ENCODE peak calls at places on chromosome 19, in eight cellular contexts. T, F, S, Z, U, X, P and K are unnamed samples.

GRCh38 chr19:19132912-19133311 is 5.4 kb downstream of the TMEM161A start:
- DNase-seq in T (no peak), F (no peak), S (no peak), Z (no peak), U (no peak), X (no peak), P (no peak), K (no peak)

GRCh38 chr19:44757057-44757734 is 8.7 kb downstream of the BCL3 start:
- DNase-seq in T (no peak), F (no peak), S (no peak), Z (no peak), U (peak; percentile 78), X (no peak), P (peak; percentile 78), K (no peak)

GRCh38 chr19:1474765-1475351 is 4.2 kb downstream of the C19orf25 start:
- DNase-seq in T (no peak), F (no peak), S (no peak), Z (no peak), U (no peak), X (no peak), P (no peak), K (no peak)

GRCh38 chr19:13173129-13173737 is 23.0 kb downstream of the IER2 start:
- DNase-seq in T (no peak), F (no peak), S (no peak), Z (no peak), U (no peak), X (no peak), P (no peak), K (no peak)

GRCh38 chr19:58044391-58044790 is 10.6 kb downstream of the ZSCAN1 start:
- DNase-seq in T (no peak), F (no peak), S (no peak), Z (no peak), U (no peak), X (no peak), P (no peak), K (no peak)

GRCh38 chr19:44625531-44626066 is 12.2 kb downstream of the IGSF23 start:
- DNase-seq in T (no peak), F (no peak), S (no peak), Z (no peak), U (no peak), X (no peak), P (no peak), K (no peak)

GRCh38 chr19:23415561-23416191 is 20.4 kb upstream of the ZNF91 start:
- DNase-seq in T (no peak), F (no peak), S (no peak), Z (peak; percentile 52), U (no peak), X (no peak), P (peak; percentile 20), K (no peak)

GRCh38 chr19:38204096-38204495 is 19.9 kb downstream of the DPF1 start:
- DNase-seq in T (no peak), F (no peak), S (no peak), Z (peak; percentile 93), U (no peak), X (no peak), P (peak; percentile 43), K (no peak)

GRCh38 chr19:47414469-47414868 is 4.9 kb downstream of the MEIS3 start:
- DNase-seq in T (no peak), F (no peak), S (no peak), Z (no peak), U (no peak), X (no peak), P (no peak), K (no peak)

GRCh38 chr19:33698576-33699435 is 77.1 kb downstream of the CHST8 start:
- DNase-seq in T (no peak), F (no peak), S (no peak), Z (no peak), U (no peak), X (no peak), P (no peak), K (no peak)

GRCh38 chr19:19259741-19260140 is 13.4 kb downstream of the TM6SF2 start:
- DNase-seq in T (no peak), F (peak; percentile 22), S (no peak), Z (no peak), U (no peak), X (no peak), P (no peak), K (no peak)

GRCh38 chr19:28595722-28596121 is 617.2 kb downstream of the UQCRFS1 start:
- DNase-seq in T (no peak), F (no peak), S (no peak), Z (no peak), U (no peak), X (no peak), P (no peak), K (no peak)

GRCh38 chr19:13036366-13036976 is 41.2 kb downstream of the NFIX start:
- DNase-seq in T (peak; percentile 80), F (no peak), S (no peak), Z (peak; percentile 49), U (no peak), X (no peak), P (peak; percentile 65), K (no peak)

GRCh38 chr19:418761-419632 is 10.1 kb upstream of the C2CD4C start:
- DNase-seq in T (no peak), F (no peak), S (no peak), Z (no peak), U (no peak), X (no peak), P (no peak), K (no peak)

GRCh38 chr19:18418034-18418724 is 1.0 kb upstream of the SSBP4 start:
- DNase-seq in T (no peak), F (no peak), S (no peak), Z (no peak), U (peak; percentile 72), X (no peak), P (peak; percentile 44), K (no peak)

GRCh38 chr19:6273701-6274601 is 5.8 kb downstream of the MLLT1 start:
- DNase-seq in T (peak; percentile 87), F (peak; percentile 56), S (no peak), Z (no peak), U (peak; percentile 77), X (peak; percentile 52), P (peak; percentile 91), K (peak; percentile 71)

GRCh38 chr19:20365146-20365545 is 198.1 kb downstream of the ZNF486 start:
- DNase-seq in T (no peak), F (no peak), S (no peak), Z (no peak), U (peak; percentile 49), X (no peak), P (no peak), K (no peak)

GRCh38 chr19:35436477-35437141 is 11.4 kb upstream of the FFAR2 start:
- DNase-seq in T (no peak), F (peak; percentile 2), S (no peak), Z (no peak), U (peak; percentile 24), X (no peak), P (peak; percentile 56), K (no peak)

GRCh38 chr19:56091751-56092546 is 29.1 kb downstream of the ZNF787 start:
- DNase-seq in T (no peak), F (peak; percentile 68), S (no peak), Z (no peak), U (no peak), X (no peak), P (no peak), K (no peak)

GRCh38 chr19:20928371-20928770 is 5.3 kb downstream of the ZNF85 start:
- DNase-seq in T (peak; percentile 5), F (peak; percentile 26), S (no peak), Z (no peak), U (no peak), X (peak; percentile 4), P (no peak), K (no peak)

GRCh38 chr19:10286803-10287737 is at the start of gene ICAM4:
- DNase-seq in T (no peak), F (no peak), S (no peak), Z (no peak), U (peak; percentile 48), X (no peak), P (peak; percentile 48), K (no peak)

GRCh38 chr19:2675892-2676291 is 26.6 kb downstream of the GNG7 start:
- DNase-seq in T (no peak), F (no peak), S (no peak), Z (no peak), U (peak; percentile 27), X (no peak), P (no peak), K (no peak)

GRCh38 chr19:42540071-42540553 is 11.8 kb upstream of the CEACAM1 start:
- DNase-seq in T (no peak), F (no peak), S (no peak), Z (no peak), U (no peak), X (no peak), P (no peak), K (no peak)

GRCh38 chr19:13848811-13849241 is 28.1 kb upstream of the NANOS3 start:
- DNase-seq in T (no peak), F (no peak), S (no peak), Z (no peak), U (no peak), X (no peak), P (no peak), K (no peak)